ENCODE peak calls at places on chromosomes 7 and 10, in six cellular contexts. T is fibroblast of pulmonary artery, A is esophagus squamous epithelium, X is GM12865, B is fibroblast of the aortic adventitia, C is IMR-90. J is an unnamed sample.
A peak's percentile ranks its signal among the peaks of the same experiment; 100 is the strongest.

GRCh38 chr10:110416776-110417732 is 80.7 kb upstream of the DUSP5 start:
- DNase-seq in B (no peak), T (no peak), X (no peak), C (no peak), A (no peak), J (no peak)

GRCh38 chr10:87750001-87750651 is 67.9 kb downstream of the ATAD1 start:
- DNase-seq in X (no peak), T (peak; percentile 28), B (peak; percentile 88), C (peak; percentile 61), A (no peak), J (no peak)

GRCh38 chr10:89327803-89328441 is at the start of gene IFIT3:
- DNase-seq in X (peak; percentile 75), A (no peak), B (peak; percentile 99), C (peak; percentile 96), T (peak; percentile 96), J (no peak)

GRCh38 chr10:52032681-52033629 is 281.1 kb upstream of the DKK1 start:
- DNase-seq in X (no peak), B (no peak), T (no peak), A (no peak), C (no peak), J (no peak)

GRCh38 chr10:76488602-76489001 is 1057.2 kb downstream of the LRMDA start:
- DNase-seq in C (no peak), A (no peak), X (no peak), T (no peak), B (no peak), J (no peak)

GRCh38 chr7:125347264-125347663 is 417.6 kb upstream of the POT1 start:
- DNase-seq in C (no peak), T (no peak), A (no peak), B (no peak), X (no peak), J (no peak)

GRCh38 chr7:154911411-154911810 is 91.5 kb downstream of the PAXIP1 start:
- DNase-seq in C (no peak), B (no peak), X (no peak), A (no peak), T (no peak), J (no peak)

GRCh38 chr7:106042196-106042611 is 69.9 kb downstream of the SYPL1 start:
- DNase-seq in C (no peak), B (no peak), A (no peak), T (no peak), X (no peak), J (no peak)

GRCh38 chr10:129021597-129022304 is 445.3 kb upstream of the MGMT start:
- DNase-seq in X (no peak), B (no peak), C (no peak), A (no peak), T (peak; percentile 28), J (peak; percentile 78)

GRCh38 chr10:85607296-85607695 is 759.3 kb downstream of the GRID1 start:
- DNase-seq in C (no peak), A (no peak), B (no peak), X (no peak), T (no peak), J (peak; percentile 33)

GRCh38 chr7:116741625-116742316 is 69.8 kb downstream of the MET start:
- DNase-seq in C (peak; percentile 13), T (no peak), X (no peak), A (no peak), B (no peak), J (no peak)

GRCh38 chr7:12554421-12554820 is 16.1 kb upstream of the SCIN start:
- DNase-seq in T (no peak), A (no peak), X (no peak), C (no peak), B (no peak), J (no peak)

GRCh38 chr10:114057845-114058244 is 14.2 kb downstream of the ADRB1 start:
- DNase-seq in T (no peak), C (no peak), A (no peak), B (no peak), X (no peak), J (no peak)

GRCh38 chr10:114058297-114058696 is 14.6 kb downstream of the ADRB1 start:
- DNase-seq in C (no peak), T (no peak), B (no peak), A (no peak), X (no peak), J (no peak)

GRCh38 chr10:114061794-114062193 is 18.1 kb downstream of the ADRB1 start:
- DNase-seq in T (no peak), A (no peak), X (no peak), B (no peak), C (no peak), J (no peak)

GRCh38 chr10:114061148-114061547 is 17.5 kb downstream of the ADRB1 start:
- DNase-seq in B (no peak), X (no peak), T (no peak), A (no peak), C (no peak), J (no peak)

DNA sequence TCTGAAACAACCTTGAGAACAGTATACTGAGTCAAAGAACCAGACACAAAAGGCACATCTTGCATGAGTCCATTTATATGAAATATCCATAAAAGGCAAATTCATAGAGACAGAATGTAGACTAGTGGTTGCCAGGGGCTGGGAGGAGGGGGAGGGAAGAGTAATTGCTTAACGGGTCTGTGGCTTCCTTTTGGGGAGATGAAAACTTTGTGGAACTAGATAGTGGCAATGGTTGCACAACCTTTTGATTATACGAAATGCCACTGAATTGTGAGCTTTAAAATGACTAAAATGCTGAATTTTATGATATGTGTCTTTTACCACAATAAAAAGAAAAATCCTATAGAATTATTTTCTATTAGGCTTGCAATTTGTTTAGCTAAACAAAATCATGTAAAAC is 16.8 kb downstream of the ADRB1 start:
- DNase-seq in B (no peak), A (no peak), C (no peak), T (no peak), X (no peak), J (no peak)
- H3K4me3 ChIP-seq in B (no peak overlapping the region), A (no peak overlapping the region), C (no peak overlapping the region), T (no peak overlapping the region), X (no peak overlapping the region), J (no peak overlapping the region)

DNA sequence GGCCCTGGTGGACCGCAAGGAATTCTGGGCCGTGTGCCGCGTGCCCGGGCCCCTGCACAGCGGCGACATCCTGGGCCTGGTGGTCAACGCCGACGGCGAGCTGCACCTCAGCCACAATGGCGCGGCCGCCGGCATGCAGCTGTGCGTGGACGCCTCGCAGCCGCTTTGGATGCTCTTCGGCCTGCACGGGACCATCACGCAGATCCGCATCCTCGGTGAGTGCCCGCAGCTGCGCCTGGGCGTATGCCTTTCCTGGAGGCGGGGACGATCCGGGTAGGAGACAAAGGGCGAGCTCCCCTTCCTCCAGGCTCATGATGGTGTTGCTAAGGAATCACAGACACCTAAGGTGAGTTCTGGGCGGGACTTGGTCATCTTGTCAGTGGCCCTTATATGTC is 91.5 kb downstream of the NEURL1 start:
- DNase-seq in B (no peak), C (no peak), A (no peak), T (no peak), X (no peak), J (no peak)
- H3K4me3 ChIP-seq in B (no peak overlapping the region), C (no peak overlapping the region), A (no peak overlapping the region), T (no peak overlapping the region), X (no peak overlapping the region), J (no peak overlapping the region)

DNA sequence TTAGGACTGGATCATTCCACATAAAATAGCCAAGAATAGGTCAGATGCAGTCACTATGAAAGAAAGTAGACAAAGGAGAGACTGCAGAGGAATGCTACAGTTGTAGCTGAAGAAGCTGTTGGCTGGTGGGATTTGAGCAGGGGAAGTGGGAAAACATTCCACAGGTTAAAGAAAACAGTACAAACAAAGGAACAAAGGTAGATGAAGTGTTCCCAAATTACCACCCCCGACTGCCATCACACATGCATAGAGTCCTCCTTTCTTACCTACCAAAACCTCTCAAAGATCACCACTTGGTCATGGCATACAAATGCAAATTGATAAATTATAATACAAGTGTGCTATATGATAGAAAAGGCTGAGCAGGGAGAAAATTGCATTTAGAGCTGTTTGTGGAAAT is 41.9 kb downstream of the DLD start:
- DNase-seq in C (no peak), A (no peak), B (no peak), T (no peak), X (no peak), J (peak; percentile 77)
- H3K4me3 ChIP-seq in C (no peak overlapping the region), A (no peak overlapping the region), B (no peak overlapping the region), T (no peak overlapping the region), X (no peak overlapping the region), J (no peak overlapping the region)

DNA sequence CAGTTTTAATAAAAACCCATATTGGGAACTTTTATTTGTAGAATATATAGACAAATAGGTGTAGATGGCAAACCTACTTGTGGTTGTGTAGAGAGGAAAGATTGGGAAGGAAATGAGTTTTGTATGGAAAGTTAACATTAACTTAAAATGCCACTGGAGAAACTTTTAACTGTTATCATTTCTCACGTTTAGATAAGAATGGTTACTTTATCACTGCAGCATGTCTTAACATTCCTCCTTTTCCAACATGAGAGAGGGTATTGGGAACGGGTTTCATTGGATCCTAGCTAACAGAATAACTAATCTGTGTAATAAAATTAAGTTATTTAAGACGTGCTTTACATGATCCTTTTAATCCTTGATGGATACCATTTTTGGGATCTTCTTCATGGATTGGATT is 1.8 kb downstream of the LUC7L2 start:
- DNase-seq in C (no peak), X (no peak), A (no peak), T (no peak), B (no peak), J (no peak)
- H3K4me3 ChIP-seq in C (peak overlapping the region; percentile 17), X (peak overlapping the region; percentile 88), A (peak overlapping the region; percentile 100), T (peak overlapping the region; percentile 95), B (peak overlapping the region; percentile 92), J (peak overlapping the region; percentile 95)